ENCODE peak calls at places on chromosomes 2 and 18, in ten cellular contexts. D is vagina; A is esophagus muscularis mucosa; K is heart left ventricle; L is transverse colon; R is ovary; X is right cardiac atrium; I is neural progenitor cell; P is IMR-90; J is CD8-positive, alpha-beta memory T cell. B is an unnamed sample.
A peak's percentile ranks its signal among the peaks of the same experiment; 100 is the strongest.

GRCh38 chr18:10340821-10341220 is 113.6 kb upstream of the APCDD1 start:
- DNase-seq in D (no peak), A (peak; percentile 10), K (no peak), L (no peak), R (no peak), X (no peak), I (no peak), P (no peak), J (no peak), B (no peak)

GRCh38 chr18:24876266-24876665 is 415.8 kb downstream of the HRH4 start:
- DNase-seq in D (no peak), A (no peak), K (no peak), L (no peak), R (no peak), X (no peak), I (no peak), P (no peak), J (no peak), B (no peak)

GRCh38 chr2:119196301-119197124 is 27.1 kb upstream of the STEAP3 start:
- DNase-seq in D (no peak), A (no peak), K (no peak), L (no peak), R (no peak), X (no peak), I (peak; percentile 25), P (no peak), J (no peak), B (no peak)

GRCh38 chr2:34012728-34013302 is 413.7 kb upstream of the FAM98A start:
- DNase-seq in D (no peak), A (no peak), K (peak; percentile 26), L (peak; percentile 44), R (peak; percentile 28), X (peak; percentile 70), I (peak; percentile 87), P (peak; percentile 23), J (no peak), B (peak; percentile 62)

GRCh38 chr18:56108486-56109367 is 520.7 kb upstream of the TCF4 start:
- DNase-seq in D (no peak), A (no peak), K (no peak), L (no peak), R (no peak), X (no peak), I (no peak), P (no peak), J (no peak), B (no peak)

GRCh38 chr2:111100765-111101162 is 19.9 kb upstream of the BCL2L11 start:
- DNase-seq in D (no peak), A (no peak), K (no peak), L (no peak), R (no peak), X (no peak), I (no peak), P (no peak), J (no peak), B (no peak)

GRCh38 chr2:231612199-231613053 is 19.8 kb downstream of the TEX44 start:
- DNase-seq in D (no peak), A (peak; percentile 98), K (peak; percentile 91), L (peak; percentile 96), R (peak; percentile 93), X (peak; percentile 97), I (peak; percentile 86), P (peak; percentile 96), J (peak; percentile 80), B (peak; percentile 89)

GRCh38 chr2:29024882-29025430 is 43.9 kb downstream of the TOGARAM2 start:
- DNase-seq in D (no peak), A (no peak), K (no peak), L (no peak), R (no peak), X (no peak), I (no peak), P (no peak), J (no peak), B (no peak)

DNA sequence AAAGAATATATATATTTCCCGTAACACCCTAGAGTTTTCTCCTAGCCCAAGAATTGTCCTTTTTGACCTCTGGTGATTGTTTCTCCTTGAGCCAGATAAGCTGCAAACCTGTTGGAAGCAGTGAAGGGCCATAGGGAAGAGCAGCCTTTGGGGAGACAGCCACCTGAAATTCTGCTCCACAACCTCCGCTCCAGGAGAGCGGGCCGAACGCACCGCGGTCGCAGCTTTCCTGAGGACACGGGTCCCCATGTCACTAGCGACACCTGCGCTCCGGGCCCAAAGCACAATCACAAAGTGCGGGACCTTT is 620 bp upstream of the DSG2 start:
- DNase-seq in D (no peak), A (no peak), K (no peak), L (peak; percentile 47), R (no peak), X (no peak), I (no peak), P (no peak), J (no peak), B (no peak)
- H3K4me3 ChIP-seq in D (peak overlapping the region; percentile 55), A (peak overlapping the region; percentile 73), K (peak overlapping the region; percentile 70), L (peak overlapping the region; percentile 57), R (peak overlapping the region; percentile 50), X (peak overlapping the region; percentile 68), I (peak overlapping the region; percentile 69), P (no peak overlapping the region), J (no peak overlapping the region), B (peak overlapping the region; percentile 79)

GRCh38 chr2:128304715-128305554 is 13.7 kb downstream of the HS6ST1 start:
- DNase-seq in D (no peak), A (no peak), K (peak; percentile 83), L (peak; percentile 63), R (peak; percentile 95), X (peak; percentile 86), I (peak; percentile 58), P (peak; percentile 98), J (no peak), B (peak; percentile 87)
- H3K27ac ChIP-seq in D (peak overlapping the region; percentile 90), A (peak overlapping the region; percentile 60), K (peak overlapping the region; percentile 66), L (peak overlapping the region; percentile 92), R (peak overlapping the region; percentile 83), X (peak overlapping the region; percentile 17), I (peak overlapping the region; percentile 66), P (peak overlapping the region; percentile 95), J (peak overlapping the region; percentile 43), B (peak overlapping the region; percentile 84)

GRCh38 chr2:10861765-10862164 is 49.2 kb upstream of the PDIA6 start:
- DNase-seq in D (no peak), A (no peak), K (no peak), L (no peak), R (no peak), X (no peak), I (no peak), P (no peak), J (no peak), B (no peak)

GRCh38 chr2:10860476-10861325 is 48.1 kb upstream of the PDIA6 start:
- DNase-seq in D (no peak), A (no peak), K (no peak), L (no peak), R (no peak), X (no peak), I (no peak), P (no peak), J (no peak), B (no peak)

GRCh38 chr2:10862330-10862729 is 49.4 kb upstream of the KCNF1 start:
- DNase-seq in D (no peak), A (no peak), K (no peak), L (no peak), R (no peak), X (peak; percentile 54), I (no peak), P (no peak), J (no peak), B (no peak)

GRCh38 chr2:10863047-10863446 is 48.7 kb upstream of the KCNF1 start:
- DNase-seq in D (no peak), A (no peak), K (no peak), L (no peak), R (no peak), X (peak; percentile 51), I (no peak), P (no peak), J (no peak), B (no peak)

GRCh38 chr2:10859261-10859660 is 46.7 kb upstream of the PDIA6 start:
- DNase-seq in D (no peak), A (no peak), K (no peak), L (no peak), R (no peak), X (no peak), I (no peak), P (no peak), J (no peak), B (no peak)
- H3K27me3 ChIP-seq in D (no peaks in the 10 kb centered on the region), A (no peaks in the 10 kb centered on the region), K (peaks cover 8% of the 10 kb centered on the region), L (peaks cover 6% of the 10 kb centered on the region), R (no peaks in the 10 kb centered on the region), X (no peaks in the 10 kb centered on the region), I (no peaks in the 10 kb centered on the region), P (peaks cover 27% of the 10 kb centered on the region), J (no peaks in the 10 kb centered on the region), B (no peaks in the 10 kb centered on the region)

GRCh38 chr18:61852496-61852895 is 40.3 kb downstream of the RNF152 start:
- DNase-seq in D (no peak), A (no peak), K (no peak), L (no peak), R (no peak), X (no peak), I (no peak), P (no peak), J (no peak), B (no peak)

GRCh38 chr18:61851940-61852451 is 40.8 kb downstream of the RNF152 start:
- DNase-seq in D (no peak), A (no peak), K (no peak), L (no peak), R (no peak), X (no peak), I (no peak), P (peak; percentile 69), J (no peak), B (peak; percentile 93)

GRCh38 chr18:61855992-61856378 is 36.8 kb downstream of the RNF152 start:
- DNase-seq in D (no peak), A (no peak), K (no peak), L (no peak), R (no peak), X (no peak), I (no peak), P (no peak), J (no peak), B (no peak)

GRCh38 chr18:61854578-61854977 is 38.2 kb downstream of the RNF152 start:
- DNase-seq in D (no peak), A (no peak), K (no peak), L (no peak), R (no peak), X (no peak), I (no peak), P (peak; percentile 86), J (no peak), B (peak; percentile 64)

DNA sequence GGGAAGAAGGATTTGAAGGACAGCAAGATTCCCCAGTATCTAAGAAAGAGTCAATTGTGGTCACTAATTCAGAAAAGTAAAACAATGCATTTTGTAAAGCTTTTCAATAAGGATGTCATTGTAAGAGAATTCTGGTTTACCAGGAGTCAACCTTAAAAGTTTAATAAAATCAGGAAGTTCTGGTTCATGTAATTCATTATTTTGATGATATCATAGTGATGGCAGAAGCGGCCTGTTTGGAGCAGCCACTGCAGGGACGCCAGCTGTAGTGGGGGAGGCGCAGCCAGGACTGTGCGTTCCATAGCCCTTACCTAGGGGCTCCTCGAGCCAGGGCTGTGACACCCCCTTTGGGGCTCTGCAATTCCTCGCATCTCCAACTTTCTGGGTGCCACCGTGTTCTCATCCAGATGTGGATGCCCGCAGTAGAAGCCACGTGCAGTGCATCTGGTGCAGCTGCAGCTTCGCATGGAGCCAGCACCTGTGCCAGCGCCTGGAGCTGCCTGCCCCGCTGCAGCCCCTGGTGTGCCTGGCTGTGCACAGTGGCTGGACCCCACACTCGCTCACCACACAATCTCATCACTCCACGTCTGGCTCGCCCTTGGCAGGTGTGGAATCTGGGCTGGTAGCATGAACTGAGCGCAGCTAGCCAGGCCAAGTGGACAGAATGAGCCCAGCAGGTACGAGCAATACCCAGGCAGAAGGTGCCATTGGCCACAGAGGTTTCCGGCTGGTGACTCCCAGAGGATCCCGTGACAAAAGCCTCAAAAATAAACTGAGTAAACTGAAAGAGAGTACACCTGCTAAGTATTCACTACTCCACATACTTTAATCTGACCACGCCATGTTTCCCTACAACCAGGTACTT is 37.4 kb downstream of the RNF152 start:
- DNase-seq in D (no peak), A (no peak), K (no peak), L (no peak), R (no peak), X (peak; percentile 47), I (no peak), P (no peak), J (no peak), B (no peak)
- H3K4me3 ChIP-seq in D (no peak overlapping the region), A (no peak overlapping the region), K (no peak overlapping the region), L (no peak overlapping the region), R (no peak overlapping the region), X (no peak overlapping the region), I (no peak overlapping the region), P (no peak overlapping the region), J (no peak overlapping the region), B (no peak overlapping the region)